ENCODE peak calls at places on chromosomes 3 and 15, in five cellular contexts. B is GM04504, O is T follicular helper cell, H is cardiac fibroblast, Z is LoVo. G is an unnamed sample.

GRCh38 chr3:65597225-65597951 is 441.3 kb downstream of the MAGI1 start:
- DNase-seq in B (no peak), Z (no peak), O (no peak), H (peak), G (no peak)

GRCh38 chr3:74435631-74436030 is 178.8 kb downstream of the CNTN3 start:
- DNase-seq in O (no peak), Z (no peak), H (no peak), B (no peak), G (no peak)

GRCh38 chr15:76335851-76336253 is 721 bp upstream of the ISL2 start:
- DNase-seq in Z (no peak), H (peak), B (no peak), O (no peak), G (no peak)

GRCh38 chr3:128235207-128235933 is 82.1 kb downstream of the EEFSEC start:
- DNase-seq in B (no peak), H (no peak), O (no peak), Z (no peak), G (no peak)

GRCh38 chr3:39101022-39101689 is 6.3 kb downstream of the GORASP1 start:
- DNase-seq in Z (peak), B (no peak), O (peak), H (peak), G (peak)

GRCh38 chr3:71602256-71602655 is 18.7 kb upstream of the FOXP1 start:
- DNase-seq in B (no peak), Z (no peak), H (peak), O (no peak), G (no peak)

GRCh38 chr3:152683521-152683999 is 151.4 kb upstream of the P2RY1 start:
- DNase-seq in O (no peak), H (no peak), B (no peak), Z (no peak), G (no peak)

GRCh38 chr15:25179673-25180511 is 225.1 kb downstream of the SNRPN start:
- DNase-seq in Z (no peak), O (no peak), H (no peak), B (no peak), G (no peak)

GRCh38 chr3:61669203-61669602 is 107.8 kb downstream of the PTPRG start:
- DNase-seq in B (no peak), H (no peak), Z (no peak), O (no peak), G (no peak)

GRCh38 chr3:159911664-159912037 is 77.0 kb upstream of the IL12A start:
- DNase-seq in Z (no peak), H (no peak), O (no peak), B (no peak), G (no peak)

GRCh38 chr3:129245141-129245540 is 4.3 kb upstream of the COPG1 start:
- DNase-seq in O (no peak), Z (no peak), H (peak), B (no peak), G (no peak)

GRCh38 chr3:174758943-174759342 is 100.2 kb upstream of the NAALADL2 start:
- DNase-seq in O (no peak), B (no peak), H (no peak), Z (no peak), G (no peak)

GRCh38 chr3:64108281-64108680 is 85.0 kb upstream of the PSMD6 start:
- DNase-seq in Z (no peak), H (no peak), B (no peak), O (no peak), G (no peak)

GRCh38 chr15:43095243-43095642 is 10.6 kb downstream of the UBR1 start:
- DNase-seq in O (no peak), Z (no peak), H (no peak), B (no peak), G (no peak)

GRCh38 chr3:157650699-157651098 is 147.5 kb upstream of the VEPH1 start:
- DNase-seq in O (no peak), H (no peak), Z (no peak), B (no peak), G (no peak)

GRCh38 chr15:78033864-78034263 is 43.6 kb downstream of the TBC1D2B start:
- DNase-seq in O (peak), H (peak), B (no peak), Z (no peak), G (no peak)

GRCh38 chr3:73734376-73734775 is 109.6 kb upstream of the PDZRN3 start:
- DNase-seq in B (no peak), H (no peak), O (no peak), Z (no peak), G (no peak)

GRCh38 chr15:85707519-85708338 is 87.0 kb downstream of the KLHL25 start:
- DNase-seq in B (no peak), Z (no peak), H (peak), O (no peak), G (peak)